ENCODE peak calls at places on chromosome 9, in ten cellular contexts. O is brain microvascular endothelial cell, Y is Caco-2, X is IMR-90, M is PC-9, N is PC-3, A is endothelial cell of umbilical vein, L is right lobe of liver, T is SK-N-SH, S is HAP-1. P is an unnamed sample.

GRCh38 chr9:90642570-90643539 is at the start of gene DIRAS2:
- DNase-seq in T (peak; percentile 85), M (peak; percentile 80), S (no peak), A (peak; percentile 30), Y (peak; percentile 37), O (peak; percentile 46), L (peak; percentile 79), N (peak; percentile 57), X (peak; percentile 43), P (peak; percentile 50)

GRCh38 chr9:133111461-133112360 is 9.3 kb downstream of the RALGDS start:
- DNase-seq in S (no peak), X (no peak), N (no peak), A (no peak), Y (no peak), O (no peak), M (no peak), T (no peak), L (no peak), P (no peak)

GRCh38 chr9:105114956-105115728 is 129.3 kb upstream of the SLC44A1 start:
- DNase-seq in X (peak; percentile 33), A (no peak), N (peak; percentile 40), O (peak; percentile 28), M (no peak), T (no peak), S (no peak), Y (no peak), L (peak; percentile 53), P (no peak)

GRCh38 chr9:133403766-133404439 is 13.9 kb downstream of the REXO4 start:
- DNase-seq in O (no peak), L (no peak), M (peak; percentile 61), N (peak; percentile 51), Y (no peak), X (no peak), S (no peak), T (peak; percentile 57), A (peak; percentile 9), P (no peak)

GRCh38 chr9:126293522-126293889 is 33.1 kb upstream of the MVB12B start:
- DNase-seq in T (peak; percentile 54), O (no peak), L (no peak), S (no peak), Y (no peak), X (no peak), M (no peak), A (no peak), N (no peak), P (no peak)

GRCh38 chr9:116372786-116373185 is 219.2 kb downstream of the PAPPA start:
- DNase-seq in X (no peak), N (no peak), Y (no peak), M (no peak), L (no peak), T (no peak), A (no peak), O (no peak), S (no peak), P (no peak)

GRCh38 chr9:21585756-21586752 is 103.9 kb upstream of the IFNE start:
- DNase-seq in Y (no peak), S (no peak), N (peak; percentile 39), A (no peak), T (no peak), X (no peak), L (no peak), O (no peak), M (no peak), P (no peak)

GRCh38 chr9:127835930-127836586 is 18.4 kb downstream of the ENG start:
- DNase-seq in M (no peak), X (peak; percentile 81), T (no peak), L (no peak), S (no peak), Y (no peak), O (peak; percentile 82), N (no peak), A (peak; percentile 70), P (peak; percentile 73)

GRCh38 chr9:114117614-114117995 is 18.5 kb upstream of the KIF12 start:
- DNase-seq in M (no peak), N (no peak), S (no peak), L (no peak), X (no peak), A (no peak), Y (peak; percentile 16), T (no peak), O (no peak), P (no peak)

GRCh38 chr9:120091206-120091605 is 488.8 kb downstream of the CDK5RAP2 start:
- DNase-seq in X (no peak), O (no peak), A (no peak), M (no peak), L (no peak), T (no peak), N (no peak), S (no peak), Y (no peak), P (no peak)

GRCh38 chr9:97845763-97846162 is 7.3 kb upstream of the FOXE1 start:
- DNase-seq in A (no peak), X (no peak), T (no peak), S (no peak), N (no peak), O (no peak), L (no peak), Y (no peak), M (no peak), P (no peak)

GRCh38 chr9:97848582-97849237 is 4.3 kb upstream of the FOXE1 start:
- DNase-seq in A (no peak), T (no peak), S (no peak), Y (no peak), X (peak; percentile 3), L (no peak), M (no peak), N (no peak), O (no peak), P (no peak)

GRCh38 chr9:97848237-97848581 is 4.8 kb upstream of the FOXE1 start:
- DNase-seq in O (no peak), S (no peak), L (no peak), T (peak; percentile 53), M (no peak), A (no peak), X (no peak), N (no peak), Y (no peak), P (no peak)

GRCh38 chr9:97846347-97846746 is 6.7 kb upstream of the FOXE1 start:
- DNase-seq in S (no peak), O (no peak), M (no peak), X (no peak), N (no peak), Y (no peak), A (no peak), L (no peak), T (no peak), P (no peak)

DNA sequence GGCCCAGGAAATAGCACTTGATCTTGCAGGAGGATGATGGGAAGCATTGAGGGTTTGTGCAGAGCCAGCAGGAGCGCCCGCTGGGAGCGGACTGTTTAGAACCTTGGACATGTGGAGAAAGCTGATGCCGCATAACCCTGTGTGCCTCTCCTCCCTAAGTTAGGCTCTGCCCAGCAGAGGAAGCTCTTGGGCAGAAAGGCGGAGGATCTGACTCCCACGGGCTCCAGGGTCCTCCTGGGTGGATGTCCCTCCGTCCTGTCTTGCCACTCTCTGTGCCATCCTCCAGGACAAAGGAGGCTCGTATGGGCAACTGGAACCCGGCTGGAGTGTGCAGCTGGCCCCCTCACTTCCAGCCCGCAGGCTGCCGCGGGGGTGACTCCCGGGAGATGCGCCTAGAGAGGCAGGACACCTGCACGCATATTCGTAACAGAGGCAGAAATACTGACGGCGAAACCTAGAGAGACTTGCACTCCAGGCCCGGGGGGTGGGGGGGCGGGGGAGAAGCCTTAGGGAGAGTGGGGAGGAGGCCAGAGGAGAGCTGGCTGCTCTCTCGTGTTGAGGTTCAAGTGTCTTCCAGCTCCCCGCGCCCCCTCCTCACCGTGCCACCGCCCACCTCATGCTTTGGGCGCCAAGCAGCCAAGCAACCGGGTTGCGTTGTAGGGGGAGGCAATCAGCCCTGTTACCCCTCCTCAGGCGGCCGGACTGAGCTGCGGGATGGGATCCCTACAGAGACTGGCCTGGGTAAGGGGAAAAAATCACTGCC is 5.4 kb upstream of the FOXE1 start:
- DNase-seq in X (no peak), A (no peak), M (no peak), O (no peak), N (no peak), L (no peak), Y (no peak), S (no peak), T (no peak), P (no peak)
- H3K27me3 ChIP-seq in X (peaks cover 71% of the 10 kb centered on the region), A (peaks cover 74% of the 10 kb centered on the region), M (no peaks in the 10 kb centered on the region), O (peaks cover 66% of the 10 kb centered on the region), N (no peaks in the 10 kb centered on the region), L (peaks cover 41% of the 10 kb centered on the region), Y (no peaks in the 10 kb centered on the region), S (peaks cover 37% of the 10 kb centered on the region), T (peaks cover 61% of the 10 kb centered on the region), P (peaks cover 92% of the 10 kb centered on the region)

GRCh38 chr9:136204838-136205706 is at the start of gene LHX3:
- DNase-seq in S (no peak), Y (no peak), A (peak; percentile 9), N (no peak), O (no peak), T (no peak), L (no peak), X (no peak), M (no peak), P (peak; percentile 20)
- H3K27me3 ChIP-seq in S (peaks cover 45% of the 10 kb centered on the region), Y (no peaks in the 10 kb centered on the region), A (peaks cover 34% of the 10 kb centered on the region), N (peaks cover 14% of the 10 kb centered on the region), O (peaks cover 46% of the 10 kb centered on the region), T (peaks cover 36% of the 10 kb centered on the region), L (peaks cover 29% of the 10 kb centered on the region), X (peaks cover 42% of the 10 kb centered on the region), M (no peaks in the 10 kb centered on the region), P (peaks cover 67% of the 10 kb centered on the region)

GRCh38 chr9:36746415-36746814 is 173.7 kb downstream of the MELK start:
- DNase-seq in O (no peak), L (no peak), Y (no peak), M (no peak), N (no peak), A (no peak), X (no peak), T (no peak), S (no peak), P (no peak)
- H3K27me3 ChIP-seq in O (peaks cover 2% of the 10 kb centered on the region), L (no peaks in the 10 kb centered on the region), Y (no peaks in the 10 kb centered on the region), M (peaks cover 64% of the 10 kb centered on the region), N (peaks cover 10% of the 10 kb centered on the region), A (no peaks in the 10 kb centered on the region), X (peaks cover 21% of the 10 kb centered on the region), T (no peaks in the 10 kb centered on the region), S (peaks cover 20% of the 10 kb centered on the region), P (peaks cover 23% of the 10 kb centered on the region)

GRCh38 chr9:136146126-136147037 is 27.7 kb upstream of the TMEM250 start:
- DNase-seq in S (no peak), N (no peak), X (no peak), M (no peak), T (no peak), L (no peak), O (no peak), Y (no peak), A (no peak), P (no peak)

GRCh38 chr9:136145580-136145979 is 26.9 kb upstream of the TMEM250 start:
- DNase-seq in N (no peak), S (no peak), Y (no peak), T (no peak), M (no peak), X (no peak), O (no peak), L (no peak), A (no peak), P (no peak)

GRCh38 chr9:136143215-136144001 is 24.7 kb upstream of the TMEM250 start:
- DNase-seq in M (no peak), X (peak; percentile 9), N (peak; percentile 26), S (peak; percentile 39), O (no peak), L (no peak), A (peak; percentile 57), Y (peak; percentile 62), T (peak; percentile 57), P (peak; percentile 59)

GRCh38 chr9:136142859-136143214 is 24.2 kb upstream of the TMEM250 start:
- DNase-seq in Y (no peak), S (no peak), A (no peak), M (no peak), O (no peak), L (no peak), N (no peak), T (no peak), X (no peak), P (no peak)

GRCh38 chr9:136144450-136144849 is 25.8 kb upstream of the TMEM250 start:
- DNase-seq in X (no peak), L (no peak), T (no peak), Y (no peak), S (no peak), M (no peak), A (no peak), N (no peak), O (no peak), P (no peak)
- H3K27me3 ChIP-seq in X (peaks cover 51% of the 10 kb centered on the region), L (no peaks in the 10 kb centered on the region), T (peaks cover 27% of the 10 kb centered on the region), Y (no peaks in the 10 kb centered on the region), S (no peaks in the 10 kb centered on the region), M (peaks cover 52% of the 10 kb centered on the region), A (peaks cover 2% of the 10 kb centered on the region), N (no peaks in the 10 kb centered on the region), O (peaks cover 19% of the 10 kb centered on the region), P (no peaks in the 10 kb centered on the region)